ENCODE peak calls at places on chromosomes 4 and X, in four cellular contexts. One of them, this sample, is unnamed.

GRCh38 chr4:53321151-53321987 is 44.5 kb downstream of the SCFD2 start:
- DNase-seq in WTC11: no peak
- DNase-seq in HepG2: no peak
- DNase-seq in K562: no peak
- DNase-seq in this sample: no peak

GRCh38 chr4:101670897-101671296 is 119.6 kb upstream of the BANK1 start:
- DNase-seq in WTC11: no peak
- DNase-seq in HepG2: no peak
- DNase-seq in K562: no peak
- DNase-seq in this sample: no peak

GRCh38 chr4:24266951-24267577 is 317.3 kb downstream of the DHX15 start:
- DNase-seq in WTC11: no peak
- DNase-seq in HepG2: no peak
- DNase-seq in K562: no peak
- DNase-seq in this sample: no peak

GRCh38 chrX:154051210-154051810 is 31.6 kb upstream of the IRAK1 start:
- DNase-seq in WTC11: peak
- DNase-seq in HepG2: peak
- DNase-seq in K562: peak
- DNase-seq in this sample: peak

GRCh38 chrX:3518870-3519269 is 172.4 kb upstream of the MXRA5 start:
- DNase-seq in WTC11: no peak
- DNase-seq in HepG2: peak
- DNase-seq in K562: no peak
- DNase-seq in this sample: no peak

GRCh38 chr4:158771776-158772175 is 3.0 kb downstream of the FNIP2 start:
- DNase-seq in WTC11: no peak
- DNase-seq in HepG2: no peak
- DNase-seq in K562: no peak
- DNase-seq in this sample: no peak

GRCh38 chrX:71432733-71433132 is 66.6 kb downstream of the TAF1 start:
- DNase-seq in WTC11: no peak
- DNase-seq in HepG2: no peak
- DNase-seq in K562: no peak
- DNase-seq in this sample: no peak

GRCh38 chrX:95764972-95765451 is 919.6 kb upstream of the DIAPH2 start:
- DNase-seq in WTC11: no peak
- DNase-seq in HepG2: peak
- DNase-seq in K562: no peak
- DNase-seq in this sample: peak

GRCh38 chr4:153432971-153433752 is 33.0 kb upstream of the TMEM131L start:
- DNase-seq in WTC11: peak
- DNase-seq in HepG2: peak
- DNase-seq in K562: peak
- DNase-seq in this sample: peak

GRCh38 chr4:18322111-18322510 is 300.6 kb upstream of the LCORL start:
- DNase-seq in WTC11: no peak
- DNase-seq in HepG2: no peak
- DNase-seq in K562: no peak
- DNase-seq in this sample: no peak

GRCh38 chr4:45155081-45155777 is 428.9 kb upstream of the GNPDA2 start:
- DNase-seq in WTC11: no peak
- DNase-seq in HepG2: no peak
- DNase-seq in K562: no peak
- DNase-seq in this sample: no peak

GRCh38 chr4:177124436-177124835 is 185.2 kb upstream of the NEIL3 start:
- DNase-seq in WTC11: no peak
- DNase-seq in HepG2: no peak
- DNase-seq in K562: no peak
- DNase-seq in this sample: no peak

GRCh38 chrX:115689931-115690330 is 129.0 kb downstream of the PLS3 start:
- DNase-seq in WTC11: no peak
- DNase-seq in HepG2: no peak
- DNase-seq in K562: no peak
- DNase-seq in this sample: no peak

GRCh38 chr4:161256172-161256571 is 907.6 kb downstream of the FSTL5 start:
- DNase-seq in WTC11: peak
- DNase-seq in HepG2: no peak
- DNase-seq in K562: no peak
- DNase-seq in this sample: no peak
- TF ChIP-seq ELF4 in WTC11: no peak
- TF ChIP-seq ELF4 in HepG2: no peak
- TF ChIP-seq ELF4 in K562: no peak
- TF ChIP-seq ELF4 in this sample: no peak

GRCh38 chr4:7546809-7547367 is 112.2 kb upstream of the PSAPL1 start:
- DNase-seq in WTC11: no peak
- DNase-seq in HepG2: no peak
- DNase-seq in K562: no peak
- DNase-seq in this sample: no peak
- TF ChIP-seq ELF4 in WTC11: no peak
- TF ChIP-seq ELF4 in HepG2: no peak
- TF ChIP-seq ELF4 in K562: no peak
- TF ChIP-seq ELF4 in this sample: no peak

GRCh38 chr4:163161536-163162205 is 5.0 kb downstream of the NAF1 start:
- DNase-seq in WTC11: no peak
- DNase-seq in HepG2: peak
- DNase-seq in K562: no peak
- DNase-seq in this sample: no peak
- TF ChIP-seq ELF4 in WTC11: no peak
- TF ChIP-seq ELF4 in HepG2: no peak
- TF ChIP-seq ELF4 in K562: no peak
- TF ChIP-seq ELF4 in this sample: no peak

GRCh38 chr4:84582302-84582987 is 482 bp upstream of the CDS1 start:
- DNase-seq in WTC11: peak
- DNase-seq in HepG2: peak
- DNase-seq in K562: peak
- DNase-seq in this sample: peak

GRCh38 chr4:84582988-84583870 is at the start of gene CDS1:
- DNase-seq in WTC11: peak
- DNase-seq in HepG2: no peak
- DNase-seq in K562: peak
- DNase-seq in this sample: peak

GRCh38 chr4:84578540-84579409 is 4.2 kb upstream of the CDS1 start:
- DNase-seq in WTC11: peak
- DNase-seq in HepG2: peak
- DNase-seq in K562: no peak
- DNase-seq in this sample: no peak

GRCh38 chr4:84583871-84584373 is 995 bp downstream of the CDS1 start:
- DNase-seq in WTC11: no peak
- DNase-seq in HepG2: no peak
- DNase-seq in K562: peak
- DNase-seq in this sample: no peak

DNA sequence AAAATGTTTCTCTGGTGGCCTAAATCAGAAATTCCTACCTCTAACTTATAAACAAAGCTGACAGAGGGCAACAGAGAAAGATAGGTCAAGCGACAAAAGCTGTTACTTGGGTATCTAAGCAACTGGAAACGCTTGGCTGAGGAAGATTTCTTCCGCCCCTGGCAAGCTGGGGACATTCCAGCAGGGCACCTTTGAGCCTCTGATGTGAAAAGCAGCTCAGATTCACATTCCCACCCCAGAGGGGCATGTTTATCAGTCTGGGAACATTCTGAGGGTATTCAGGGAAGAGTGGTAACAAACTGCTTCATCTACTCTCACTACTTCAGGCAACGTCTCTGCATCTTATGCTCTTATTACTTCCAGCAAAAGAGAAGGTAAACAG is 3.5 kb upstream of the CDS1 start:
- DNase-seq in WTC11: peak
- DNase-seq in HepG2: no peak
- DNase-seq in K562: no peak
- DNase-seq in this sample: no peak
- TF ChIP-seq ELF4 in WTC11: no peak
- TF ChIP-seq ELF4 in HepG2: no peak
- TF ChIP-seq ELF4 in K562: no peak
- TF ChIP-seq ELF4 in this sample: no peak

GRCh38 chrX:100864967-100865366 is 9.2 kb downstream of the NOX1 start:
- DNase-seq in WTC11: no peak
- DNase-seq in HepG2: no peak
- DNase-seq in K562: no peak
- DNase-seq in this sample: no peak
- TF ChIP-seq ELF4 in WTC11: no peak
- TF ChIP-seq ELF4 in HepG2: no peak
- TF ChIP-seq ELF4 in K562: no peak
- TF ChIP-seq ELF4 in this sample: no peak

DNA sequence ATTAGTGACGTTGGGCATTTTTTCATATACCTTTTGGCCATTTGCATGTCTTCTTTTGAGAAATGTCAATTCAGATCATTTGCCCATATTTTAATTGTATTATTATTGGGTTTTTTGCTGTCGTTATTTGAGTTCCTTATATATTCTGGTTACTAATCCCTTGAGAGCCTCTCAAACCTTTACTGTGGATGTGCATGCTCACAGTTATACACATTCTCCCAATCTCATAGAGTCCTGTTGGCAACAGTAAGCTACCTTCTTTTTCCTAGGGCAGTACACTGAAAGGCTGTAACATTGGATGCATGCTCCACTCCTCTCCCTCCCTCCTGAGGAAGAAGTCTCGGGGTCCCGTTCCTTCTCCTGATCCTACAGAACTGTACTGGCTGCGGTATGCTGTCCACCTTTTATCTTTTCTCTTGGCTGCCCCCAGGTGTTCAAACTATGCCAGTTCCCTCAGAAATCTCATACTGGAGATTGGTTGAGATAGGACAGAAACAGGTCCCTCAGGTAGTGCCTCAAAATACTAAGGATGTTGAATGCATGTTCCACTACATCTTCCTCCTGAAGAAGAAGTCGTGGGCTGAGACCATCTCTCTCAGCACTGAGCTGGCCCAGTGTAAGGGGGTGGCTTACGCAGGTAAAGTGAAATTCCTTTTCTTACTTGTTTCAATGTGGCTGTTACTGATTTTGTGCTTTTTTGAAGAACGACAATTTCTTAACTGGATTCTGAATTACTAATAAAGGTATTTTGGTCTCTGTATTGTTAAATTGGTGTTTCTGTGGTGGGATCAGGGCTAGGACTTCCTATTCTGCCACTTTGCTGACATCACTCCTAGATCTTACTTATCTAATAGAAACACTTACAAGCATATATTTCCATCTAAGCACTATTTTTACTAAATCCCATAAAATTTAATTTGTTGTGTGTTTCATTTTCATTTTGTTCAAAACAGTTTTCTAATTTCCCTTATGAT is 145.4 kb upstream of the HUWE1 start:
- DNase-seq in WTC11: peak
- DNase-seq in HepG2: peak
- DNase-seq in K562: peak
- DNase-seq in this sample: peak
- TF ChIP-seq ELF4 in WTC11: no peak
- TF ChIP-seq ELF4 in HepG2: no peak
- TF ChIP-seq ELF4 in K562: no peak
- TF ChIP-seq ELF4 in this sample: no peak